ENCODE peak calls at places on chromosomes 13 and 19, in seven cellular contexts. R is uterus; B is fibroblast of mammary gland; F is SJCRH30; A is thyroid gland; U is fibroblast of the aortic adventitia; Z is CD8-positive, alpha-beta memory T cell. L is an unnamed sample.

GRCh38 chr19:5953680-5954213 is 24.2 kb downstream of the RANBP3 start:
- DNase-seq in A (peak), R (no peak), U (no peak), F (no peak), B (no peak), Z (no peak), L (no peak)

GRCh38 chr19:12284226-12284625 is 10.5 kb downstream of the ZNF44 start:
- DNase-seq in U (no peak), F (no peak), B (no peak), Z (no peak), R (no peak), A (no peak), L (no peak)

GRCh38 chr19:51131780-51132680 is 7.3 kb downstream of the SIGLEC9 start:
- DNase-seq in B (peak), U (peak), R (no peak), F (no peak), A (peak), Z (no peak), L (peak)

GRCh38 chr13:42981853-42982252 is 10.2 kb downstream of the EPSTI1 start:
- DNase-seq in F (no peak), B (no peak), A (peak), Z (no peak), R (no peak), U (no peak), L (no peak)

GRCh38 chr19:16258440-16258903 is 60.8 kb downstream of the AP1M1 start:
- DNase-seq in B (no peak), U (no peak), R (peak), F (peak), A (peak), Z (no peak), L (peak)

GRCh38 chr19:1245884-1246816 is 2.2 kb upstream of the MIDN start:
- DNase-seq in A (peak), F (no peak), U (no peak), R (peak), B (no peak), Z (no peak), L (peak)

GRCh38 chr13:108993346-108993745 is 363.9 kb downstream of the MYO16 start:
- DNase-seq in B (peak), U (no peak), Z (no peak), R (no peak), F (no peak), A (no peak), L (peak)

GRCh38 chr19:35123573-35123972 is 8.0 kb downstream of the FXYD3 start:
- DNase-seq in U (no peak), B (no peak), F (no peak), R (peak), Z (no peak), A (no peak), L (no peak)

GRCh38 chr13:98797456-98797855 is 45.0 kb upstream of the SLC15A1 start:
- DNase-seq in R (no peak), B (no peak), U (no peak), F (peak), A (peak), Z (no peak), L (no peak)

GRCh38 chr13:24630851-24631341 is 49.3 kb upstream of the ATP12A start:
- DNase-seq in Z (no peak), R (no peak), F (peak), A (no peak), B (peak), U (no peak), L (peak)

GRCh38 chr19:46766569-46767317 is 20.5 kb upstream of the STRN4 start:
- DNase-seq in R (no peak), U (peak), B (no peak), Z (peak), A (peak), F (peak), L (peak)

GRCh38 chr19:30083125-30083681 is 141.2 kb downstream of the URI1 start:
- DNase-seq in Z (no peak), F (no peak), R (no peak), U (no peak), A (no peak), B (no peak), L (no peak)

GRCh38 chr13:46593403-46593802 is 40.4 kb downstream of the LRCH1 start:
- DNase-seq in F (no peak), A (no peak), Z (no peak), U (no peak), B (no peak), R (no peak), L (no peak)

GRCh38 chr19:28596561-28597071 is 616.3 kb downstream of the UQCRFS1 start:
- DNase-seq in U (no peak), B (no peak), A (no peak), F (no peak), Z (no peak), R (no peak), L (no peak)

GRCh38 chr13:96003304-96003703 is 49.9 kb downstream of the UGGT2 start:
- DNase-seq in F (no peak), A (no peak), Z (no peak), R (no peak), B (peak), U (peak), L (no peak)

GRCh38 chr13:59304596-59304995 is 859.1 kb downstream of the DIAPH3 start:
- DNase-seq in U (no peak), R (no peak), Z (no peak), B (no peak), A (no peak), F (no peak), L (no peak)

GRCh38 chr13:110559429-110559943 is 2.0 kb downstream of the RAB20 start:
- DNase-seq in A (peak), R (peak), U (peak), F (no peak), B (no peak), Z (no peak), L (peak)

GRCh38 chr19:2552859-2553258 is 76.9 kb downstream of the GADD45B start:
- DNase-seq in B (no peak), A (no peak), U (no peak), R (no peak), F (no peak), Z (peak), L (no peak)

GRCh38 chr13:46679369-46680180 is 117.4 kb downstream of the ESD start:
- DNase-seq in U (peak), A (no peak), Z (peak), R (peak), B (peak), F (no peak), L (no peak)

GRCh38 chr19:12133069-12133468 is 7.1 kb downstream of the ZNF20 start:
- DNase-seq in R (no peak), F (peak), B (peak), U (no peak), Z (no peak), A (no peak), L (no peak)

GRCh38 chr19:6711605-6712004 is 8.8 kb downstream of the C3 start:
- DNase-seq in F (no peak), A (no peak), R (no peak), B (no peak), Z (no peak), U (no peak), L (no peak)

GRCh38 chr19:55146078-55146647 is 2.8 kb downstream of the TNNT1 start:
- DNase-seq in F (peak), R (no peak), A (no peak), B (peak), U (no peak), Z (no peak), L (peak)

GRCh38 chr19:46381746-46382345 is 31.5 kb downstream of the CCDC8 start:
- DNase-seq in A (no peak), U (no peak), B (no peak), Z (no peak), F (no peak), R (no peak), L (no peak)

GRCh38 chr19:12757544-12758274 is 6.1 kb downstream of the BEST2 start:
- DNase-seq in F (peak), R (peak), A (peak), B (peak), Z (peak), U (peak), L (peak)

GRCh38 chr19:35013047-35013819 is 13.1 kb downstream of the GRAMD1A start:
- DNase-seq in A (peak), Z (peak), R (peak), B (peak), F (peak), U (peak), L (peak)

GRCh38 chr13:112481458-112481857 is 105.3 kb downstream of the SPACA7 start:
- DNase-seq in Z (no peak), B (peak), F (no peak), R (no peak), A (no peak), U (no peak), L (no peak)

GRCh38 chr19:6219592-6220290 is 60.0 kb downstream of the MLLT1 start:
- DNase-seq in F (no peak), B (no peak), Z (no peak), U (no peak), R (no peak), A (no peak), L (no peak)

GRCh38 chr19:58228584-58229254 is at the start of gene ZNF544:
- DNase-seq in A (peak), R (peak), B (peak), U (peak), F (peak), Z (peak), L (peak)

GRCh38 chr13:111251646-111252448 is 68.6 kb upstream of the TEX29 start:
- DNase-seq in R (no peak), U (no peak), F (no peak), Z (no peak), A (no peak), B (peak), L (peak)

GRCh38 chr13:77022341-77022740 is 4.6 kb downstream of the FBXL3 start:
- DNase-seq in F (no peak), A (peak), R (no peak), Z (no peak), U (peak), B (peak), L (peak)

GRCh38 chr13:60146491-60146890 is 17.2 kb downstream of the DIAPH3 start:
- DNase-seq in Z (no peak), U (peak), A (no peak), R (no peak), B (peak), F (no peak), L (no peak)

GRCh38 chr19:17775245-17775927 is 19.6 kb upstream of the B3GNT3 start:
- DNase-seq in F (peak), R (no peak), B (peak), Z (no peak), A (no peak), U (peak), L (peak)

GRCh38 chr19:38320969-38321339 is 1.3 kb downstream of the KCNK6 start:
- DNase-seq in F (no peak), B (no peak), Z (no peak), U (no peak), A (no peak), R (no peak), L (no peak)

GRCh38 chr19:38319421-38320258 is at the start of gene KCNK6:
- DNase-seq in B (peak), F (peak), Z (peak), R (peak), A (peak), U (peak), L (peak)

GRCh38 chr19:38323276-38323675 is 3.6 kb downstream of the KCNK6 start:
- DNase-seq in B (no peak), U (no peak), A (no peak), Z (no peak), R (no peak), F (no peak), L (no peak)

GRCh38 chr19:38324431-38324830 is 4.8 kb downstream of the KCNK6 start:
- DNase-seq in F (no peak), Z (no peak), B (no peak), R (no peak), A (no peak), U (no peak), L (no peak)

GRCh38 chr19:38321646-38322323 is 2.1 kb downstream of the KCNK6 start:
- DNase-seq in B (peak), F (no peak), A (no peak), R (peak), Z (no peak), U (peak), L (peak)
- H3K4me3 ChIP-seq in B (no peak), F (no peak), A (no peak), R (peak), Z (no peak), U (peak), L (no peak)

DNA sequence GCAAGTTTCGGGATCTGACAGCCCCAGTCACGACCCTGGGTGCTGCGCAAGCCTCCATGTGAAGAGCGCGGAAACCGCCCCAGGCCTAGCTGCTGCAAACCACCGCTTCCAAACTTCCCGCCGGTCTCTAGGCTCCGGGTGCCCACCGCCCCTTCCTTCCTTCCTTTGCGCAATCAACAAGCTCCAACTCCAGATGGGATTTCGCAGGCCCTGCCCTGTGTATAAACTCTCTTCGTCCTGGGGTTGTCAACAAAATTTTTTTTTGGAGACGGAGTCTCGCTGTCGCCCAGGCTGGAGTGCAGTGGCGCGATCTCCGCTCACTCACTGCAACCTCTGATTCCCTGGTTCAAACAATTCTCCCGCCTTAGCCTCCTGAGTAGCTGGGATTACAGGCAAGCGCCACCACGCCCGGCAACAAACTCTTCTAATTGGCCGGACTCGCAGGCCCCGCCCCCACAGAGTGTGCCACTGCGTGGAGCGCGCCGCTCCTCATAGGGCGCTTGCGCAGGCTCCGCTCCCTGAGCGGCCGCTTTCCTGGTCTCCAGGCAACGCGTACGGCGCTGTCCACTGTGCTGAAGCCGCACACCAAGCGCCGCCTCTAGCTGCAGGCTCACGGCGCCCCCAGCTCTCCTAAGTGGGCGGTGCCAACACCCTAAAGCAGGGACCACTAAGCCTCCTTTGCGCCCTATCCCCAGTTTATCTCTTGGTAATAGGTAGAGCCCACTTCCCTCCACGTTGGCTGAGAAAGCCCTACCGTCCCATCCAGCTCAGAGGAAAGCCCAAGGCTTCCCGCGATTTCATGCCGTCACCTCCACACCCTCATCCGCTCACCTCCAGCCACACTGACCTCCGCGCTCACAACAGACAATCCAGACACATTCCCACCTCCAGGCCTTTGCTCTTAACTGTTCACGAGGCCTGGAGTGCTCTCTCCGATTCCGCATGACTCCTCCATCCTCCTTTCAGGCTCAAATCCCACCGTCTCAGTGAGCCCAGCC is 5.5 kb upstream of the QTRT1 start:
- DNase-seq in U (peak), F (peak), B (peak), A (peak), Z (peak), R (peak), L (peak)
- H3K4me3 ChIP-seq in U (peak), F (no peak), B (peak), A (no peak), Z (peak), R (no peak), L (peak)

GRCh38 chr19:8308891-8309291 is 733 bp upstream of the CD320 start:
- DNase-seq in R (peak), A (no peak), B (no peak), F (no peak), Z (no peak), U (no peak), L (no peak)
- H3K4me3 ChIP-seq in R (peak), A (no peak), B (peak), F (no peak), Z (peak), U (no peak), L (peak)

DNA sequence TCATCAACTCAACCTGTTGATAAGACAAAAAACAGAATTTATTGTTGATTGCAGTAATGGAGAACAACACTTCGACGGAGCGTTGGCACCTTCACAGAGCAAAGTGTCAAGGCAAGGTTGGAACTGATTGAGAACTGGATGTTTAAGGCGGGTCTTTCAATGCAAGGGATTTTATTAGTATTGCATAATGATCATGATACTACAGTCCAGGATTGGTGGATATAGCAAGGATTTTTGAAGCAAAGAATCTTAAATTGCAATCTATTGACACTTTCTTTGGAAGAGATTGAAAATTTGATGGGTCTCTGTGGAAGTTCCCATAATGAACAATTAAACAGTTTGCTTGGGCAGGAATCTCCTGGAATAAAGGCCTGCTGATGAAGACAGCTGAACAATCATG is 632 bp upstream of the ZNF235 start:
- DNase-seq in U (no peak), R (no peak), F (no peak), B (no peak), Z (no peak), A (no peak), L (no peak)
- H3K4me3 ChIP-seq in U (no peak), R (no peak), F (peak), B (no peak), Z (peak), A (no peak), L (peak)

DNA sequence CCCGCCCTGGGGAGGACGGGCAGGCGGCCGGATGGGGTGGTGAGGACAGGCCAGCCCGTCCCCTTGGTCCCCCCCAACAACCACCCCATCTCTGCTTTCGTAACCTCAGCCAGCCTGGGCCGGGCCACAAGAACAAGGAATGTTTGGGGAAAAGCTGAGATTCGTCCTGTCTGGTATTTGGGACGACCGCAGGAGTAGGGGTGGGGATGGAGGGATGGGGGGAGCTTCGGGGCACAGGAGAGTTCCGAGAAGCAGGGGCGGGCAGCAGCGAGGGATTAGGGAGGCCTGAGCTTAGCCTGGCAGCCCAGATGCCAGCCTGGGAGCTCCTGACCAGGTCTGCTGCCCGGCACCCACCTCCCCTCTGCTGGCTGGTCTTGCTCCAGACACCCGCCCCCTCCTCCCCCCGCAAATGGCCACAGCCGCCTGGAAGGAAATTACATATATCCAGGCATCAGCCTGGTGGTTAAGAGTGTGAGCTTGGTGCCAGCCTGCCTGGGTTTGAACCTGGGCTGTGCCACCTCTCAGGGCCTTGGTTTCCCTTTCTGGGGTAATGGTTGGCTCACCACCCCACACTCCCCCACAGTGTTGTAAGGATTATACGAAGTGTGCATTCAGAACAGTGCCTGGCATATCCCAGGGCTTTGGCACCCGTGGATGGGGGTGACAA is at the start of gene PODNL1:
- DNase-seq in F (peak), A (no peak), U (peak), R (no peak), B (peak), Z (no peak), L (no peak)
- H3K4me3 ChIP-seq in F (peak), A (no peak), U (peak), R (no peak), B (peak), Z (no peak), L (no peak)

DNA sequence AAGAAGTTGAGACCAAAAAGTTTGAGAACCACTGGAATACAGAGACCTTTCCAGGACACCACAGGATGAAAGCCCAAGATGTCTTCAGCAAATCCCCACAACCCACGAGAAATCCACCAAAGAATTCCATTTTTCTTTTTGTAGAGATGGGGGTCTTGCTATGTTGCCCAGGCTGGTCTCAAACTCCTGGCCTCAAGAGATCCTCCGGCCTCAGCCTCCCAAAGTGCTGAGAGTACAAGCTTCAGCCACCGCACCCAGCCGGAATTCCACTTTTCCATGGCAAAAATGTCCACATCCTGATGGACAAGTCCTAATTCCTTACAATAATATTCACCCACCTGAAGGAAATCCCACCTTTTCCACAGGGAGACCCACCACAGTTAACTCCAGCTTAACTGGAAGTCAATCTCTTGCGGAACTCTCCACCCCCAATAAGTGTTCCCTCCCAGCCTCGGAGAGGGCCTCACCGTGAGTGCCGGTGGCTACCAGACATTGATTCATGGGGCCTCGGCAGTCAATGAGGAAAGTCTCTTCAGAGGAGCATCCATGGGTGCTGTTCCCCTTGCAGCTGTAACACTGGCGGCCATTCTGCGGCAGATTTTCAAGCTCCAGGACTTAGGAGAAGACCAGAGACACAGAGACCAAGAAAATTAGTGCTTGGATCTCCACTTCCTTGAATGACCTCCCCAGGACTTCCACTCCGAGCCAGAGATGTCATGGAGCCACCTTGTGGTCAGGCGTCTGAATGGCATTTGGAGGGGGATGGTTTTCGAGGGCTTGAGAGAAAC is 12.3 kb upstream of the CADM4 start:
- DNase-seq in Z (no peak), U (peak), B (peak), R (peak), F (peak), A (peak), L (peak)
- H3K4me3 ChIP-seq in Z (no peak), U (no peak), B (no peak), R (no peak), F (no peak), A (no peak), L (no peak)

DNA sequence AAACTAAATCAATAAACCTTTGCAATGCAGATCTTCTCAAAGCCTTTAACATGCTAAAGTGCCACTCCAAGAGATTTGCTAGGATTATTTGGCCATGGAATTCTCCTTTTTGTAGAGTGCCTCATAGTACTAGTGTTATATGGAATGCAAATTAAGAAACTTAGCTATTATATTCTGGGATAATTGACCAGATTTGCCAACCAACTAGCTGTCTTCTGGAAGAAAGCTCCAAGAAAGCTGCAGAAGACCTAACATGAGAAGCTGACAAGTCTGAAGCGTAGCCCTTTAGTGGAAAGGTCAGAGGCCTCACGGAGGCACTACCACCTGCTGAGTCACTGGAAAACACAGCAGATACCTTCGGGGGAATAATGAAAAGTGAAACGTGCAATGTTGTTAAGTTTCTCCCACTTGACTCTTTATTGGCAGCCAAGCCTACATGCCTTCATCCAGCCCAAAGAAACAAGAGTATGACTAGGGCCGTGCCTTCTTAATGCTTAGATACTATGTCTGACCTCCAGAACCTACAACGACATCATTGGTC is 29.8 kb upstream of the KATNAL1 start:
- DNase-seq in F (no peak), R (no peak), U (no peak), B (no peak), Z (no peak), A (no peak), L (no peak)
- H3K4me3 ChIP-seq in F (no peak), R (no peak), U (no peak), B (no peak), Z (no peak), A (no peak), L (no peak)